ENCODE peak calls at places on chromosomes 2 and 18, in four cellular contexts. D is fibroblast of lung, H is neuronal stem cell, G is GM23248. V is an unnamed sample.
A peak's percentile ranks its signal among the peaks of the same experiment; 100 is the strongest.

GRCh38 chr18:62723666-62724281 is 8.4 kb downstream of the PHLPP1 start:
- DNase-seq in D (no peak), H (no peak), G (no peak), V (no peak)

GRCh38 chr18:26290388-26290787 is 64.1 kb downstream of the TAF4B start:
- DNase-seq in D (no peak), H (no peak), G (no peak), V (no peak)

GRCh38 chr2:176637497-176638166 is 368.4 kb downstream of the MTX2 start:
- DNase-seq in D (peak; percentile 18), H (peak; percentile 36), G (peak; percentile 86), V (peak; percentile 69)

GRCh38 chr2:96931461-96931860 is 54.9 kb downstream of the FAM178B start:
- DNase-seq in D (no peak), H (no peak), G (no peak), V (no peak)

GRCh38 chr2:133586978-133587377 is 18.7 kb upstream of the NCKAP5 start:
- DNase-seq in D (no peak), H (no peak), G (peak; percentile 68), V (no peak)

GRCh38 chr18:24397131-24397693 is 412 bp downstream of the OSBPL1A start:
- DNase-seq in D (peak; percentile 85), H (no peak), G (peak; percentile 89), V (peak; percentile 86)

GRCh38 chr2:152594022-152594712 is 123.1 kb downstream of the PRPF40A start:
- DNase-seq in D (no peak), H (no peak), G (peak; percentile 51), V (no peak)

GRCh38 chr2:226601881-226602280 is 197.7 kb downstream of the IRS1 start:
- DNase-seq in D (peak; percentile 49), H (no peak), G (peak; percentile 69), V (no peak)

GRCh38 chr2:60507211-60507810 is 46.1 kb downstream of the BCL11A start:
- DNase-seq in D (no peak), H (no peak), G (no peak), V (no peak)

GRCh38 chr2:58427572-58428285 is 186.6 kb upstream of the FANCL start:
- DNase-seq in D (peak; percentile 51), H (peak; percentile 47), G (peak; percentile 57), V (peak; percentile 34)

GRCh38 chr2:207115715-207116364 is 49.9 kb downstream of the KLF7 start:
- DNase-seq in D (peak; percentile 68), H (no peak), G (peak; percentile 79), V (peak; percentile 36)

GRCh38 chr2:39584283-39584972 is 81.3 kb upstream of the TMEM178A start:
- DNase-seq in D (peak; percentile 64), H (no peak), G (peak; percentile 86), V (no peak)

GRCh38 chr2:43708178-43708577 is 31.9 kb upstream of the C1GALT1C1L start:
- DNase-seq in D (peak; percentile 57), H (no peak), G (no peak), V (no peak)

GRCh38 chr2:43708891-43709290 is 32.7 kb upstream of the C1GALT1C1L start:
- DNase-seq in D (peak; percentile 57), H (no peak), G (peak; percentile 9), V (no peak)

GRCh38 chr2:43707255-43707654 is 31.0 kb upstream of the C1GALT1C1L start:
- DNase-seq in D (peak; percentile 91), H (no peak), G (peak; percentile 94), V (peak; percentile 71)
- H3K4me2 ChIP-seq in D (no peak overlapping the region), H (no peak overlapping the region), G (peak overlapping the region; percentile 16), V (no peak overlapping the region)

DNA sequence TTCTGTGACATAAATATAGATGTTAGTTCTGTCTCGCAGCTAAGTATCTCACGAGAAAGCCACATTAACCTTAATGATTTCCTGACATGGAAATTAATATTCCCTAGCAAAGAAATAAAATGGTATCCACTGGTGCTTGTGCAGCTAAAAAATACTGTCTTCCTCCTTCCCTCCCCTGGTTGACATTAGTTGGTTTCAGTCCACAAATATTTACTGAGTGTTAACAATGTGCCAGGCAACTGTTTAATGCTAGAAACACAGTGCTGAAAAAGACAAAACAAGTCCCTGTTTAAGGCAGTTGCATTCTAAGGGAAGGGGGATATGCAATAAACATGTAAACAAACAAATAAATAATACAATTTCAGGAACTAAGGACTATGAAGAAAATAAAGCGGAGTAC is 44.2 kb upstream of the VPS54 start:
- DNase-seq in D (no peak), H (no peak), G (no peak), V (peak; percentile 29)
- H3K4me2 ChIP-seq in D (no peak overlapping the region), H (no peak overlapping the region), G (no peak overlapping the region), V (peak overlapping the region; percentile 81)

GRCh38 chr2:74671479-74671878 is 17.4 kb downstream of the SEMA4F start:
- DNase-seq in D (no peak), H (no peak), G (peak; percentile 81), V (peak; percentile 43)
- H3K4me2 ChIP-seq in D (no peak overlapping the region), H (no peak overlapping the region), G (no peak overlapping the region), V (no peak overlapping the region)

GRCh38 chr2:113126845-113127645 is at the start of gene IL1RN:
- DNase-seq in D (no peak), H (no peak), G (no peak), V (no peak)

GRCh38 chr2:113128386-113128664 is 927 bp downstream of the IL1RN start:
- DNase-seq in D (no peak), H (no peak), G (no peak), V (no peak)

GRCh38 chr2:113127646-113128385 is 418 bp downstream of the IL1RN start:
- DNase-seq in D (no peak), H (no peak), G (no peak), V (no peak)

GRCh38 chr2:113131343-113131933 is 4.0 kb downstream of the IL1RN start:
- DNase-seq in D (no peak), H (no peak), G (no peak), V (no peak)

GRCh38 chr2:113129519-113130078 is 2.2 kb downstream of the IL1RN start:
- DNase-seq in D (no peak), H (no peak), G (no peak), V (no peak)
- H3K4me2 ChIP-seq in D (no peak overlapping the region), H (no peak overlapping the region), G (no peak overlapping the region), V (no peak overlapping the region)